ENCODE peak calls at places on chromosomes 7 and 10, in eight cellular contexts. I is thyroid gland, Q is SK-N-SH, Y is OCI-LY7, G is GM23338, A is dorsolateral prefrontal cortex, V is mesothelial cell of epicardium, X is Panc1. C is an unnamed sample.

GRCh38 chr10:131264110-131264788 is 47.3 kb downstream of the TCERG1L start:
- DNase-seq in V (no peak), X (no peak), I (no peak), A (no peak), Q (no peak), Y (no peak), G (no peak), C (no peak)

GRCh38 chr7:157278791-157279678 is 57.8 kb upstream of the DNAJB6 start:
- DNase-seq in Q (peak), Y (no peak), V (no peak), I (peak), G (peak), X (no peak), A (no peak), C (no peak)

GRCh38 chr7:80707318-80707717 is 68.9 kb downstream of the CD36 start:
- DNase-seq in V (no peak), X (no peak), I (no peak), G (no peak), A (no peak), Q (no peak), Y (no peak), C (no peak)

GRCh38 chr10:36463390-36463789 is 662.0 kb upstream of the ANKRD30A start:
- DNase-seq in X (no peak), Y (no peak), I (no peak), A (no peak), V (no peak), Q (no peak), G (no peak), C (no peak)

GRCh38 chr7:157358041-157358752 is 21.4 kb downstream of the DNAJB6 start:
- DNase-seq in A (no peak), Y (no peak), V (no peak), X (no peak), G (no peak), Q (no peak), I (peak), C (no peak)

GRCh38 chr10:43061331-43061730 is 15.5 kb upstream of the RET start:
- DNase-seq in G (no peak), Y (no peak), I (no peak), X (no peak), Q (no peak), V (no peak), A (no peak), C (no peak)

GRCh38 chr7:70487526-70488285 is 644.2 kb upstream of the GALNT17 start:
- DNase-seq in X (no peak), Q (no peak), I (no peak), G (no peak), V (no peak), Y (no peak), A (no peak), C (no peak)

GRCh38 chr10:95289003-95289920 is 1.5 kb downstream of the PDLIM1 start:
- DNase-seq in A (no peak), Q (no peak), Y (peak), I (no peak), X (no peak), V (no peak), G (peak), C (no peak)

GRCh38 chr10:14093735-14094484 is 236.8 kb downstream of the FRMD4A start:
- DNase-seq in V (no peak), Q (peak), X (peak), I (no peak), Y (no peak), A (no peak), G (peak), C (peak)

GRCh38 chr7:58087536-58088190 is 637.7 kb downstream of the ZNF716 start:
- DNase-seq in X (no peak), Y (no peak), V (no peak), G (no peak), A (no peak), Q (peak), I (no peak), C (no peak)

GRCh38 chr10:50574305-50574704 is 49.5 kb downstream of the SGMS1 start:
- DNase-seq in V (no peak), Q (no peak), A (no peak), G (peak), I (no peak), X (no peak), Y (no peak), C (no peak)
- TF ChIP-seq CTCF in V (peak), Q (peak), A (no peak), G (peak), I (no peak), X (peak), Y (peak), C (peak)

GRCh38 chr10:15263657-15264323 is 95.3 kb upstream of the NMT2 start:
- DNase-seq in I (no peak), Y (no peak), A (no peak), V (no peak), Q (no peak), G (no peak), X (no peak), C (no peak)

GRCh38 chr10:15265076-15265475 is 96.6 kb upstream of the NMT2 start:
- DNase-seq in X (no peak), G (no peak), A (no peak), Y (no peak), V (no peak), Q (no peak), I (no peak), C (no peak)

GRCh38 chr10:15259136-15259535 is 90.6 kb upstream of the NMT2 start:
- DNase-seq in G (no peak), V (no peak), A (no peak), Q (no peak), Y (no peak), X (no peak), I (no peak), C (no peak)

GRCh38 chr10:15265558-15265957 is 97.1 kb upstream of the NMT2 start:
- DNase-seq in Q (no peak), X (no peak), V (no peak), I (no peak), Y (no peak), G (no peak), A (no peak), C (no peak)

GRCh38 chr10:15262036-15262713 is 93.7 kb upstream of the NMT2 start:
- DNase-seq in A (no peak), I (peak), V (no peak), Q (peak), G (no peak), Y (no peak), X (no peak), C (no peak)
- TF ChIP-seq CTCF in A (peak), I (peak), V (no peak), Q (peak), G (peak), Y (peak), X (peak), C (no peak)

GRCh38 chr10:101749033-101749432 is 26.9 kb downstream of the FGF8 start:
- DNase-seq in A (no peak), X (no peak), V (no peak), Y (no peak), Q (no peak), I (no peak), G (peak), C (peak)
- TF ChIP-seq CTCF in A (no peak), X (no peak), V (no peak), Y (peak), Q (no peak), I (no peak), G (peak), C (no peak)

GRCh38 chr10:79274279-79275104 is 72.8 kb upstream of the PPIF start:
- DNase-seq in A (peak), Y (no peak), X (no peak), V (no peak), G (no peak), Q (peak), I (peak), C (no peak)
- TF ChIP-seq CTCF in A (no peak), Y (no peak), X (no peak), V (no peak), G (no peak), Q (no peak), I (no peak), C (no peak)

GRCh38 chr7:50595538-50596102 is 30.4 kb upstream of the DDC start:
- DNase-seq in I (peak), A (no peak), G (peak), V (no peak), X (no peak), Y (peak), Q (peak), C (peak)
- TF ChIP-seq CTCF in I (peak), A (peak), G (peak), V (no peak), X (peak), Y (peak), Q (peak), C (peak)

DNA sequence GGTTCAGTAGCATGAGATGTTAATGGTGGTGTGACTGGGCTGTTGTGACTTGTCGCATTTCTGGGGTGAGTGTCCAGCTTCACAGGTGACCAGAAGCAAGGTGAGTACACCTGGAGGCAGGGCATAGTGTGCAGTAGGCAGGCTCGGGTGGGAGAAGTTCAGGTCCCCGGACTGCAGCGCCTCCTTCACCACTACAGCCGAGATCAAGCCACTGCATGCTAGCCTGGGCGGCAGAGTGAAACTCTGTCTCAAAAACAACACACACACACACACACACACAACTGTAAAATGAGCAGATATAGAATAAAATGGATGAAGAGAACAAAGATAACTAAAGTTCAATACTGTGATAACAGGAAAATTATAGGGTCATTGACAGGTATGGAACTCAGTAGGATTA is 11.1 kb upstream of the PARD3 start:
- DNase-seq in Q (no peak), X (no peak), V (no peak), I (peak), A (no peak), Y (no peak), G (peak), C (no peak)
- TF ChIP-seq CTCF in Q (no peak), X (no peak), V (no peak), I (peak), A (no peak), Y (no peak), G (peak), C (no peak)

GRCh38 chr10:83469719-83470336 is 669.5 kb upstream of the GHITM start:
- DNase-seq in G (no peak), X (no peak), I (no peak), A (no peak), V (no peak), Q (no peak), Y (no peak), C (no peak)
- TF ChIP-seq CTCF in G (no peak), X (no peak), I (no peak), A (no peak), V (no peak), Q (no peak), Y (no peak), C (no peak)

DNA sequence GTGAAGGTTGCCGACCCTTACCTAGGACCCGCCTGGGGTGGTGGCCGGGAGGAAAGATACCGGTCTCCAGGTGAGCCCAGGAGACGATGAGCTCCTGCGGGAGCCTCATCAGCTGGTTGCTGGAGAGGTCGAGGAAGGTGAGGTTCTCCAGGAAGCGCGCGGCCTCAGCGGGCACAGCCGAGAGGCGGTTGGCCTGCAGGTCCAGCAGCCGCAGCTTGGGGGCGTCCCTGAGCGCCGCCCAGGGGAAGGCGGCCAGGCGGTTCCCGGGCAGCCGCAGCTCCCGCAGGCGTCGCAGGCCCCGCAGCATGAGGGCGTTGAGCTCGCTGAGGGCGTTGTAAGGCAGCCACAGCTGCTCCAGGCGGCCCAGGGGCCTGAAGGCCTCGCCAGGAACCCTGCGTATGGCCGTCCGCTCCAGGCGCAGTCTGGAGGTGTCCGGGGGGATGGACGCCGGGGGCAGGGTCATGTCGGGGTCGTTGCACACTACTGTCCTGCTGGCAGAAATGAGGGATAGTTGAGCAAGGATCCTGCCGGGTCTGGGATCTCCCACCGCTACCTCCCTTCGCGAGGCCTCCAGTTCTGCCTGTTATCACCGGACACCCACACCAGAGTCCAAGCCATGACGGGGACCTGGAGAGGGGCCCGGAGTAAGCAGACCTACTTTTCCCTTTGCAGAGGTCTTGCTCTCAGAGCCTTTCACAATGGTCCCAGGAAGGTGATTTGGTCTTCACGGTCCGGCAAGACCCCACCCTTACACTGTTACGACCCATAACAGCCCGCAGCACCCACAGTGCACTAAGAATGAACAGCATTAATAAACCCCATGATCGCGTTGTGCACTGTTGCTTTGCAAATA is 3.9 kb downstream of the LRIT1 start:
- DNase-seq in I (no peak), Q (no peak), G (peak), A (no peak), X (no peak), Y (no peak), V (no peak), C (no peak)
- TF ChIP-seq CTCF in I (peak), Q (no peak), G (peak), A (no peak), X (peak), Y (peak), V (peak), C (peak)

DNA sequence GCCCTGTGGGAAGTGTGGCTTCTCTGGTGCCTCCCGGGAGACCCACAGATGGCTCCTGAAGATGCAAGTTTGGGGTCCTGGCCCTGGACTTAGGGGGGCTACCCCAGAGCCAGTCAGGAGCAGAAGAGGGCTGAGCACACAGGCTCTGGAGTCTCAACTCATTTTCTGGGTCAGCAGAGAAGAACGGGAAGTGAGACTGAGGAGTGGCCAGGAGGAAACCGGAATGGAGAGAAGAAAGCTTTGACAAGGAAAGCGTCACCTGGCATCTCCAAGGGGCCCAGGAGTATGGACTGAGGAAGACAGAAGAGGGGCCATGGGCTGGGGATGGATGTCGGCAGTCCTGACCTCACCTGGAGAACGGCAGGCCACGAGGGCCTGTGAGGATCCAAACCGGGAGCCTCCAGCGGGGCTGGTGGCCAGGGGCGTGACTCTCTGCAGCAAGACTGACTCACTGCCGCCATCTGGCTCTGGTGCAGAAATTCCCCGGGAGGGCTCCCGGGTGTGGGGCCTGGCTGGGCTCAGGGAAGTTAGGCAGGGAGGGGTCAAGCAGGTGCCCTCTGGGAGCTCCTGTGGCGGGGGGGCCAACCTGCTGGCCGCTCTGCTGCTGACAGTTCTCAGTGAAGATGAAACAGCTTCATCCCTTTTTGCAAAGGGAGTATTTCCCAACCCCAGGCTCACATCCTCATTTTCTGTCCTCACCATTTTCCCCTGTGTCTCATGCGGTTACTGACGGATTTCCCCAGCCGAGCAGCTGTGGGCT is 23.6 kb downstream of the DAGLB start:
- DNase-seq in G (peak), Y (no peak), Q (peak), X (no peak), V (no peak), A (no peak), I (no peak), C (no peak)
- TF ChIP-seq CTCF in G (peak), Y (peak), Q (no peak), X (no peak), V (no peak), A (no peak), I (no peak), C (no peak)

DNA sequence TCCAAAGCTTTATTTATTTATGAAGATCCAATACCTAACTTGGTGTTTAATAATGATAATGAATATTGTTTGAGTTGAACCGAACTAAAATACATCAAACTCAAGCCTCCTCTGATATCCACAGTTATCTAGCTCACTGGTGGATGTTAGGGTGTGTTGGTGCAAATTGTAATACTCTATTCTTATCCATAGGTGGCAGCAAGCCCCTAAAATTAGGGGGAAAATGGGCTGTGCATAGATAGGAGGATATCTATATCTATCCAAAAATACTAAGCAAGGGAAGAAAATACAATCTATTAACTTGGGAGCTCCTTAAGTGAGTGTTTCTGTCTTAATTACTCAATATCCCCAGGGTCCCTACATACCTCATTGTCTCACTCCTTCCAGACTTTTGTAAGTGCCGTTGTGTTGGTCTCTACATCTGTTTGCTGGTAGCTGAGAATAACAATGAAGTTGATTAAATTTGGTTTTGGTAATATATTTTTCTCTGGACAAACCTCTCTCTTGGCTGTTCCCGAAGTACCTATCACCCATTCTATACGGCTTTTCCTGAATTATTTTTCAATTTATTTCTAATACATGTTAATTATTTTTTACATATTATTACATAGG is 55.0 kb upstream of the VWDE start:
- DNase-seq in G (peak), X (no peak), V (no peak), Y (peak), A (no peak), Q (peak), I (no peak), C (no peak)
- TF ChIP-seq CTCF in G (peak), X (peak), V (peak), Y (peak), A (peak), Q (peak), I (peak), C (peak)